ENCODE peak calls at places on chromosomes 7 and 10, in four cellular contexts. T is mucosa of descending colon, A is left ventricle myocardium inferior, R is esophagus squamous epithelium. S is an unnamed sample. For H3K36me3 and H3K4me1, the result is how much of the 10 kb centered on the place peaks cover.

GRCh38 chr10:91137822-91138221 is 82.6 kb upstream of the PCGF5 start:
- DNase-seq in T (no peak), A (no peak), R (no peak), S (no peak)

GRCh38 chr10:29023678-29024077 is 265.2 kb upstream of the LYZL1 start:
- DNase-seq in T (no peak), A (no peak), R (no peak), S (no peak)

GRCh38 chr7:130893441-130893894 is 159.5 kb upstream of the KLF14 start:
- DNase-seq in T (no peak), A (no peak), R (no peak), S (no peak)

GRCh38 chr10:8053446-8054242 is 844 bp upstream of the GATA3 start:
- DNase-seq in T (peak), A (peak), R (no peak), S (peak)

GRCh38 chr7:27124096-27124978 is 6.2 kb downstream of the HOXA4 start:
- DNase-seq in T (peak), A (no peak), R (no peak), S (no peak)

GRCh38 chr10:116850058-116850611 is 836 bp downstream of the ENO4 start:
- DNase-seq in T (no peak), A (no peak), R (no peak), S (no peak)

GRCh38 chr10:28382520-28383269 is 79.8 kb upstream of the MPP7 start:
- DNase-seq in T (no peak), A (no peak), R (no peak), S (no peak)

GRCh38 chr7:51066405-51066882 is 250.2 kb downstream of the COBL start:
- DNase-seq in T (no peak), A (no peak), R (no peak), S (no peak)

DNA sequence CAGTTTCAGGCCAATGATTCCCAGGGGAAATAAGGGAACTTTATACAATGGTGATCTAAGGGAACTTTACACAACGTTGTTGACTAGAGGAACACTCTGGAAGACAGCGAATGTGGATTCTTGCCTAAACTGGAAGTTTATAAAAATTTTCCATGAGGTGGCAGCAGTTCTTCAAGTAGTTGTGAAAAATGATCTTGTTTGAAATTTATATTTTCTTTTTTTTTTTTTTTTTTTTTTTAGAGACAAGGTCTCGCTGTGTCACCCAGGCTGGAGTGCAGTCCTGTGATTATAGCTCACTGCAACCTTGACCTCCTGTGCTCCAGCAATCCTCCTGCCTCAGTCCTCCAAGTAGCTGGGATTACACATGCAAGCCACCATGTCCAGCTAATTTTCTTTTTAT is 32.1 kb upstream of the GTF2I start:
- DNase-seq in T (no peak), A (no peak), R (no peak), S (no peak)
- TF ChIP-seq CTCF in T (no peak), A (peak), R (no peak), S (peak)

GRCh38 chr10:6351540-6351939 is 148.8 kb downstream of the PFKFB3 start:
- DNase-seq in T (no peak), A (no peak), R (no peak), S (no peak)
- H3K36me3 ChIP-seq in T (under half), A (under half), R (under half), S (under half)

GRCh38 chr10:124705817-124706461 is 38.2 kb downstream of the FAM53B start:
- DNase-seq in T (no peak), A (no peak), R (no peak), S (no peak)
- H3K4me1 ChIP-seq in T (half or more), A (half or more), R (half or more), S (under half)

GRCh38 chr7:47990592-47990991 is 11.2 kb upstream of the HUS1 start:
- DNase-seq in T (no peak), A (no peak), R (no peak), S (no peak)

GRCh38 chr7:47992446-47992845 is 13.0 kb upstream of the HUS1 start:
- DNase-seq in T (no peak), A (no peak), R (no peak), S (no peak)

GRCh38 chr7:47991741-47992311 is 12.4 kb upstream of the HUS1 start:
- DNase-seq in T (peak), A (peak), R (peak), S (peak)

GRCh38 chr7:47991270-47991669 is 11.9 kb upstream of the HUS1 start:
- DNase-seq in T (no peak), A (no peak), R (no peak), S (no peak)

DNA sequence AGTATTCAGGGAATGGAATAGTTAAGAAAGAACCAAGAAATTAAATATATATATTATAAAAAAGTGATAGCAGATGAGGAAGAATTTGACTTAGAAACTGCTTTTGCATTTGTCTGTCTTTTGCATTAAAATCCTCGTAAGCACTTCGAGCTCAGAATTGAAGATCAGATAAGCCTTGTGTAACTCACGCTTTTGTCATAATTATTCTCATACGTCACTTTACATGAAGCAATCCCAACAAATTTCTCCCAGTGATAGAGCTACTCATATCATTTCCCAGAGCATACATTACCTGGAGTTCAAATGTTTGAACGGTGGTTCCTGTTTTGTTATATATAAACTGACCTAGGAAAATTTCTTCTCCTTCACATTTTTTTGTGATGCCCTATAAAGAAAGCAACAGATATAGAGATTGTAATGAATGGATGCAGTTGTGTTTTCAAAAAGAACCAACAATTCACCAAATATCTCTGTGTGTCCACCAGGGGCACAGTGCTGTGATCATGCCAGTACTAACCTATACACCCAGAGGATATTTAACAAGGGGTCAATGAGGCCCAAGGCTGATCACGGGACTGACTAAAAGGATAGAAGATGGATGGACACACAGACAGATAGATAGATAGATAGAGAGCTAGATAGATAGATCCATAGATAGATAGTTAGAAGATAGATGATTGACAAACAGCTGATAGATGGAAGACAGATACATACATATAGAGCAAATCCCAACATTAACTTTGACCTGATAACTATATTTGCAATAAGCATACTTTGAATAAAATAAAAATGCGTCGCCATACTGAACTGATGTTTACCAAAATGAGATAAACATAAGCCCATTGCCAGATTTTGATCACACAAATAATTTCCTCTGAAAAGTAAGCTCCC is 9.3 kb upstream of the HUS1 start:
- DNase-seq in T (no peak), A (no peak), R (no peak), S (no peak)
- TF ChIP-seq CTCF in T (no peak), A (peak), R (no peak), S (peak)

DNA sequence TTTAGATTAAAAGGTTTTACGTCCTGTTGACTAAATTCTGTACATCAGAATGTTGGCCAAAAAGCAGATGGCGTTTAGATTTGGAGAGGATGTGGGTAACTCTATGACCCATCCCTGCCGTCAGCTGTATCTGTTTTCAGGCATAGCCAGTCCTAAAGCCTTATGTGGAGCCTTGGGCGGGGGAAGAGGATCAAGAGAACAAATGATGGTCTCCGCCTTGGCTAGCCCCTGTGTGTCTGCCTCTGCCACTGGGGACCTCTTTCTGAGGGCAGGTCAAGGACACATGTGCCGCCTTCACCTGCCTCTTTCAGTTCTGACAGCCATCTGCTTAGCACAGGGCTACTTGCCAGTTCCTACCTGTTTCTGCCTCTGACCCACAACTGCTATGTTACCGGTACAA is 24.1 kb downstream of the PDSS1 start:
- DNase-seq in T (no peak), A (no peak), R (no peak), S (no peak)
- H3K36me3 ChIP-seq in T (under half), A (half or more), R (under half), S (under half)

DNA sequence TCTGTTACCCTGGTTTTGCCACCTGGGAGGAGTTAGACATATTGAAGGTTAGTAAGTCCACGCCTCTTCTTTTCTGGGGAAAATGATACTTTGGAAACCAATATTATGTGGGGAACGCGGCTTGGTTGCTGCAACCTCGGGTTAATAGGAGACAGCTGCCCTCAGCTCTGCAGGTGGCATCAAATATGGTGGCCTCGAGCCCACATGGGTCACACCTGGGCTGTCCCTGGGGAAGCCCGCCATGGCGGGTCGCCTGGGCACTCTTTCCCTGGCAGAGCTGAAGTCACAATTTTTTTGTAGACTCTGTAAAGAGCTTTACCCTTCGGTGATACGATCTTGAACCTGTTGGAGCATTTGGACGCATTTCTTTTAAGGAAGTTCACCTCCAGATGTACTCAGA is 2.5 kb downstream of the PFKP start:
- DNase-seq in T (no peak), A (no peak), R (no peak), S (no peak)
- H3K4me1 ChIP-seq in T (under half), A (half or more), R (half or more), S (under half)

GRCh38 chr10:77498829-77499228 is 138.8 kb downstream of the KCNMA1 start:
- DNase-seq in T (no peak), A (no peak), R (no peak), S (no peak)
- TF ChIP-seq CTCF in T (no peak), A (no peak), R (no peak), S (no peak)

GRCh38 chr7:157940497-157940896 is 603.7 kb downstream of the DNAJB6 start:
- DNase-seq in T (no peak), A (no peak), R (no peak), S (no peak)

GRCh38 chr7:157938211-157938610 is 601.4 kb downstream of the DNAJB6 start:
- DNase-seq in T (no peak), A (no peak), R (no peak), S (no peak)

GRCh38 chr7:157941210-157941609 is 604.4 kb downstream of the DNAJB6 start:
- DNase-seq in T (no peak), A (no peak), R (no peak), S (no peak)

GRCh38 chr7:157937432-157937831 is 600.6 kb downstream of the DNAJB6 start:
- DNase-seq in T (no peak), A (no peak), R (no peak), S (no peak)

DNA sequence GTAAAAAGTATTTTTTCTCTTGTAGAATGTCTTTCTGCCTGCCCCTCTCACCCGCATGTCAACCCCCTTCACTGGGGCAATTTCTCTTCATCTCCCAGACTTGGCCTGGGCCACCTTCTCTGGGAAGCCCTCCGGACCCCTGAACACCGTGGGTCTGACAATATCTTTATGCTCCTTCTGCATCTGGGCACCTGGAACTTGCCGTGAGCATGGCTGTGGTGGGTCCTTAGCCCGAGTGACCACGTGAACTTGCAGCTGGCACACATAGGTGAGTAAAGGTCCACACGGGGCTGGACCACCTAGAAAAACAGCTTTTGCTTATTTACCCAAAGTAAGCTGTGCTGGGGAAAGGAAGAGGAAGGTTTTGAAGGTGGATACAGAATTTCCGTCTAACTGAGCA is 600.2 kb downstream of the DNAJB6 start:
- DNase-seq in T (no peak), A (no peak), R (no peak), S (no peak)
- H3K36me3 ChIP-seq in T (under half), A (under half), R (under half), S (under half)

DNA sequence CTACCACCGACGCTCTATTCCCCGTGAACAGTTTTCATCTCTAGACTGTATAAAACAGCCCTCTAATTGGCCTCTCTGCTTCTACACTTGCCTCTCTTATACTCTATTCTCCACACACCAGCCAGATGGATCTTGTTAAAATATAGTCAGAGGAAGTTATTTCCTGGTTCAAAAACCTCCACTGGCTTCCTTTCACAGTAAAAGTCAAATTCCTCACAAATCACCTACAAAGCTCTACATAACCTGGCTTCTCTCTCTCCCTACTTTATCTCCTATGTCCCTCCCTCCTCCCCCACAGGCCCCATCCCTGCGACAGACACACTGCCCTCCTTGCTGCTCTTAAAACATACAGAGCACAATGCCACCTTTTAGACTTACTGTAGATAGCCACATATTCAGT is 60.1 kb downstream of the TPK1 start:
- DNase-seq in T (no peak), A (no peak), R (no peak), S (no peak)
- H3K4me1 ChIP-seq in T (under half), A (under half), R (under half), S (under half)

GRCh38 chr7:133139350-133139749 is 57.5 kb upstream of the CHCHD3 start:
- DNase-seq in T (no peak), A (no peak), R (no peak), S (no peak)
- TF ChIP-seq CTCF in T (no peak), A (peak), R (no peak), S (no peak)